ENCODE peak calls at places on chromosomes 6 and 20, in eight cellular contexts. D, G, K, F, H, Q, V and B are unnamed samples.

GRCh38 chr20:63087872-63088680 is 81.3 kb upstream of the BHLHE23 start:
- DNase-seq in D (no peak), G (no peak), K (peak), F (no peak), H (no peak), Q (no peak), V (no peak), B (peak)

GRCh38 chr6:115972679-115973078 is 88.0 kb downstream of the FRK start:
- DNase-seq in D (no peak), G (no peak), K (no peak), F (no peak), H (no peak), Q (no peak), V (no peak), B (no peak)

GRCh38 chr6:110456694-110457093 is 19.7 kb downstream of the SLC22A16 start:
- DNase-seq in D (no peak), G (no peak), K (no peak), F (no peak), H (no peak), Q (no peak), V (no peak), B (no peak)

GRCh38 chr6:151858294-151858693 is 50.8 kb downstream of the ESR1 start:
- DNase-seq in D (no peak), G (no peak), K (no peak), F (no peak), H (no peak), Q (no peak), V (no peak), B (no peak)

GRCh38 chr6:90238663-90239542 is 57.7 kb downstream of the BACH2 start:
- DNase-seq in D (no peak), G (no peak), K (no peak), F (no peak), H (no peak), Q (no peak), V (no peak), B (no peak)

GRCh38 chr6:108998460-108998859 is 96.2 kb downstream of the SESN1 start:
- DNase-seq in D (no peak), G (peak), K (no peak), F (no peak), H (no peak), Q (no peak), V (no peak), B (no peak)

GRCh38 chr20:2387180-2387577 is 6.5 kb downstream of the TGM6 start:
- DNase-seq in D (no peak), G (peak), K (peak), F (no peak), H (peak), Q (peak), V (peak), B (peak)

GRCh38 chr6:7786206-7786605 is 60.3 kb downstream of the BMP6 start:
- DNase-seq in D (no peak), G (peak), K (no peak), F (no peak), H (no peak), Q (no peak), V (no peak), B (no peak)

GRCh38 chr20:37243937-37244571 is 17.6 kb downstream of the GHRH start:
- DNase-seq in D (no peak), G (peak), K (peak), F (no peak), H (no peak), Q (no peak), V (no peak), B (no peak)

GRCh38 chr6:109901976-109902375 is 76.1 kb upstream of the GPR6 start:
- DNase-seq in D (no peak), G (no peak), K (no peak), F (no peak), H (no peak), Q (no peak), V (no peak), B (no peak)

GRCh38 chr6:155224031-155224451 is 39.8 kb upstream of the CLDN20 start:
- DNase-seq in D (no peak), G (peak), K (peak), F (no peak), H (no peak), Q (peak), V (peak), B (no peak)

GRCh38 chr20:36462440-36463211 is 78.7 kb upstream of the MYL9 start:
- DNase-seq in D (no peak), G (peak), K (peak), F (no peak), H (peak), Q (no peak), V (peak), B (no peak)

GRCh38 chr20:4053516-4053919 is 38.2 kb upstream of the RNF24 start:
- DNase-seq in D (no peak), G (no peak), K (no peak), F (no peak), H (no peak), Q (no peak), V (no peak), B (no peak)

GRCh38 chr6:29938746-29939508 is 3.4 kb upstream of the HLA-A start:
- DNase-seq in D (no peak), G (no peak), K (no peak), F (no peak), H (peak), Q (no peak), V (no peak), B (no peak)